ENCODE peak calls at places on chromosomes 1 and 21, in four cellular contexts. Y, K, Z and O are unnamed samples.

GRCh38 chr1:32352831-32353383 is 9.4 kb downstream of the FAM229A start:
- ATAC-seq in K (no peak), Y (no peak), Z (no peak), O (no peak)

GRCh38 chr1:155272466-155273133 is 704 bp downstream of the CLK2 start:
- ATAC-seq in K (peak; percentile 43), Z (no peak), Y (no peak), O (no peak)

GRCh38 chr1:235023197-235024044 is 105.2 kb downstream of the TOMM20 start:
- ATAC-seq in Y (peak; percentile 87), Z (no peak), K (no peak), O (peak; percentile 85)

GRCh38 chr1:243746736-243747135 is 103.3 kb downstream of the AKT3 start:
- ATAC-seq in K (no peak), Z (no peak), Y (no peak), O (no peak)

GRCh38 chr1:14372526-14372925 is 226.0 kb upstream of the KAZN start:
- ATAC-seq in K (peak; percentile 24), Y (no peak), Z (no peak), O (no peak)

GRCh38 chr1:198563578-198563977 is 23.1 kb upstream of the ATP6V1G3 start:
- ATAC-seq in Z (no peak), Y (no peak), K (no peak), O (no peak)

GRCh38 chr1:186244825-186245224 is 130.2 kb downstream of the TPR start:
- ATAC-seq in Y (peak; percentile 86), K (no peak), Z (no peak), O (no peak)

GRCh38 chr1:155320661-155321576 is at the start of gene RUSC1:
- ATAC-seq in Y (peak; percentile 4), Z (peak; percentile 39), K (peak; percentile 24), O (no peak)

GRCh38 chr1:151005729-151006330 is 872 bp downstream of the MINDY1 start:
- ATAC-seq in Z (no peak), Y (no peak), K (peak; percentile 0), O (no peak)

GRCh38 chr21:41536076-41536826 is 28.3 kb upstream of the TMPRSS2 start:
- ATAC-seq in Y (no peak), K (peak; percentile 72), Z (no peak), O (no peak)

GRCh38 chr1:75338974-75339483 is 204.8 kb downstream of the LHX8 start:
- ATAC-seq in K (no peak), Z (no peak), Y (peak; percentile 89), O (peak; percentile 87)

GRCh38 chr21:35469446-35469845 is 420.3 kb upstream of the RUNX1 start:
- ATAC-seq in K (no peak), Y (no peak), Z (no peak), O (no peak)

GRCh38 chr1:6094246-6094645 is 48.6 kb downstream of the KCNAB2 start:
- ATAC-seq in Z (no peak), K (no peak), Y (no peak), O (no peak)

GRCh38 chr1:40980453-40981121 is 1.1 kb downstream of the CTPS1 start:
- ATAC-seq in Y (peak; percentile 45), K (no peak), Z (peak; percentile 53), O (peak; percentile 18)

GRCh38 chr1:244116946-244117345 is 65.9 kb downstream of the ZBTB18 start:
- ATAC-seq in Y (no peak), Z (no peak), K (no peak), O (no peak)

GRCh38 chr21:32587112-32587511 is 1.8 kb upstream of the TCP10L start:
- ATAC-seq in Y (no peak), Z (no peak), K (no peak), O (no peak)

GRCh38 chr1:244096066-244096610 is 45.1 kb downstream of the ZBTB18 start:
- ATAC-seq in K (no peak), Z (no peak), Y (no peak), O (no peak)

GRCh38 chr1:87064981-87065380 is 150.5 kb downstream of the HS2ST1 start:
- ATAC-seq in K (no peak), Y (no peak), Z (no peak), O (no peak)

GRCh38 chr1:168676029-168676812 is 52.8 kb downstream of the DPT start:
- ATAC-seq in Z (no peak), K (no peak), Y (no peak), O (no peak)

GRCh38 chr1:228487336-228488106 is at the start of gene RNF187:
- ATAC-seq in Z (peak; percentile 50), Y (peak; percentile 72), K (peak; percentile 94), O (peak; percentile 84)

GRCh38 chr21:45308211-45309068 is 20.7 kb upstream of the POFUT2 start:
- ATAC-seq in Y (no peak), K (peak; percentile 32), Z (no peak), O (peak; percentile 24)

GRCh38 chr1:25168193-25169071 is 63.9 kb downstream of the SYF2 start:
- ATAC-seq in Z (no peak), K (peak; percentile 95), Y (no peak), O (no peak)